ENCODE peak calls at places on chromosomes 11 and 22, in six cellular contexts. L is body of pancreas, E is transverse colon, V is left lung, R is testis, W is sigmoid colon. U is an unnamed sample. For H3K36me3, the result is how much of the 10 kb centered on the place peaks cover.

GRCh38 chr11:46370253-46370652 is 11.2 kb upstream of the MDK start:
- DNase-seq in W (no peak), E (no peak), R (no peak), L (no peak), V (no peak), U (no peak)

GRCh38 chr11:36376888-36377758 is 81.0 kb downstream of the PRR5L start:
- DNase-seq in E (peak), R (peak), V (peak), L (peak), W (peak), U (peak)

GRCh38 chr11:8838248-8838647 is 72.7 kb upstream of the AKIP1 start:
- DNase-seq in L (no peak), W (peak), V (no peak), R (no peak), E (no peak), U (no peak)

GRCh38 chr11:10474551-10474950 is 19.5 kb downstream of the AMPD3 start:
- DNase-seq in V (no peak), L (no peak), W (no peak), E (no peak), R (no peak), U (no peak)

GRCh38 chr11:2846470-2846869 is 39.1 kb downstream of the CDKN1C start:
- DNase-seq in W (no peak), E (no peak), V (no peak), R (no peak), L (no peak), U (no peak)

GRCh38 chr11:131371791-131372104 is 1.3 kb downstream of the NTM start:
- DNase-seq in L (no peak), E (no peak), R (no peak), V (no peak), W (no peak), U (no peak)

GRCh38 chr11:102168483-102168882 is 58.2 kb downstream of the YAP1 start:
- DNase-seq in V (no peak), L (no peak), R (no peak), E (no peak), W (no peak), U (no peak)

GRCh38 chr11:85805387-85805786 is 5.6 kb downstream of the SYTL2 start:
- DNase-seq in L (no peak), R (no peak), E (no peak), W (no peak), V (no peak), U (no peak)

GRCh38 chr22:37160037-37160436 is 10.3 kb upstream of the IL2RB start:
- DNase-seq in L (no peak), E (no peak), R (no peak), V (no peak), W (no peak), U (no peak)

GRCh38 chr11:27282141-27282590 is 80.8 kb downstream of the CCDC34 start:
- DNase-seq in V (peak), L (no peak), R (peak), E (no peak), W (no peak), U (no peak)

GRCh38 chr11:119352857-119353260 is 6.4 kb upstream of the MFRP start:
- DNase-seq in L (peak), V (peak), W (no peak), R (peak), E (no peak), U (peak)

GRCh38 chr22:45612940-45613339 is 58.7 kb upstream of the ATXN10 start:
- DNase-seq in L (no peak), R (no peak), W (no peak), V (no peak), E (no peak), U (no peak)

GRCh38 chr11:2305862-2306823 is 4.3 kb downstream of the TSPAN32 start:
- DNase-seq in E (peak), V (peak), L (peak), R (peak), W (peak), U (peak)

GRCh38 chr22:23060612-23061400 is 9.5 kb upstream of the GNAZ start:
- DNase-seq in V (no peak), L (no peak), R (peak), E (no peak), W (no peak), U (no peak)

GRCh38 chr11:34860518-34860917 is 55.7 kb downstream of the APIP start:
- DNase-seq in E (no peak), V (no peak), L (no peak), R (no peak), W (no peak), U (no peak)

GRCh38 chr11:61787928-61788491 is 4.4 kb downstream of the TMEM258 start:
- DNase-seq in R (peak), E (peak), V (no peak), L (peak), W (no peak), U (peak)

GRCh38 chr22:31144223-31144622 is 3.9 kb upstream of the PLA2G3 start:
- DNase-seq in L (no peak), R (no peak), W (no peak), E (no peak), V (no peak), U (peak)

GRCh38 chr11:76627541-76628082 is 42.9 kb downstream of the LRRC32 start:
- DNase-seq in W (peak), L (no peak), R (no peak), E (no peak), V (no peak), U (no peak)

GRCh38 chr11:63870351-63871197 is 31.7 kb downstream of the MARK2 start:
- DNase-seq in R (no peak), W (no peak), E (no peak), L (no peak), V (no peak), U (no peak)
- H3K27ac ChIP-seq in R (no peak), W (peak), E (peak), L (peak), V (peak), U (peak)

GRCh38 chr11:69817265-69818236 is 1.7 kb downstream of the FGF3 start:
- DNase-seq in R (no peak), E (no peak), V (no peak), L (no peak), W (no peak), U (no peak)
- H3K36me3 ChIP-seq in R (under half), E (under half), V (under half), L (under half), W (under half), U (under half)

DNA sequence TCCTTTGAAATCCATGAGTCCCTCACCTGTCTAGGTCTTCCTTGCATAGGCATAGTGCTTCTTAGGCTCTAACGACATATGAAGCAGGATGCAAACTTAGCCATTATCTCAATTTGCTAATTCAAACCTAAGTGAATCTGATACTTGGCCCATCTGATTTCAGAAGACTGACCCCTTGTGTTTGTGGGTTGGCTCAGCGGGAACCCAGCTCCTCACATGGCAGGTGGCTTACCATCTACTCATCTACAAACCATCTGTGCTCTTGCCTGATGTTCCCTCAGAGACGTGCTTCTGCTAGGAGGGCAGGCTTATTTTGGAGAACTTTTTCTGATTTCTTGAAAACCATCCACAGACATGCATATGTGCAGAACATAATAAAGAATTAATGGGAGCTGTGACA is 15.2 kb downstream of the ELMOD1 start:
- DNase-seq in R (no peak), L (no peak), V (no peak), W (no peak), E (no peak), U (no peak)
- TF ChIP-seq CTCF in R (no peak), L (no peak), V (no peak), W (no peak), E (no peak), U (no peak)

GRCh38 chr11:115161876-115162275 is 342.3 kb downstream of the CADM1 start:
- DNase-seq in L (no peak), W (no peak), V (no peak), E (no peak), R (no peak), U (no peak)
- H3K27ac ChIP-seq in L (no peak), W (no peak), V (no peak), E (no peak), R (no peak), U (no peak)